ENCODE peak calls at places on chromosomes 11 and 22, in eight cellular contexts. C is Calu3, F is fibroblast of lung, G is HFFc6, J is GM06990, A is dorsolateral prefrontal cortex, X is pancreas, S is PC-3. M is an unnamed sample.

GRCh38 chr11:69402251-69402892 is 79.1 kb upstream of the LINC01488 start:
- DNase-seq in C (no peak), F (no peak), G (no peak), J (no peak), A (no peak), X (no peak), S (no peak), M (no peak)

GRCh38 chr11:47104337-47104950 is 72.2 kb downstream of the ARFGAP2 start:
- DNase-seq in C (no peak), F (peak; percentile 24), G (peak; percentile 19), J (no peak), A (no peak), X (no peak), S (no peak), M (no peak)

GRCh38 chr11:60985991-60986915 is 14.8 kb downstream of the CD6 start:
- DNase-seq in C (peak; percentile 69), F (peak; percentile 10), G (peak; percentile 40), J (no peak), A (peak; percentile 32), X (no peak), S (peak; percentile 87), M (no peak)

GRCh38 chr22:47167056-47167455 is 404.6 kb downstream of the TBC1D22A start:
- DNase-seq in C (no peak), F (no peak), G (no peak), J (no peak), A (no peak), X (no peak), S (no peak), M (no peak)

GRCh38 chr11:114197799-114198500 is 98.2 kb upstream of the NNMT start:
- DNase-seq in C (peak; percentile 47), F (peak; percentile 100), G (peak; percentile 38), J (no peak), A (no peak), X (peak; percentile 79), S (peak; percentile 60), M (no peak)

GRCh38 chr11:110710520-110711381 is 1.5 kb downstream of the ARHGAP20 start:
- DNase-seq in C (no peak), F (peak; percentile 43), G (no peak), J (peak; percentile 1), A (peak; percentile 38), X (peak; percentile 72), S (no peak), M (peak; percentile 25)

GRCh38 chr11:116329354-116330090 is 443.3 kb downstream of the BUD13 start:
- DNase-seq in C (no peak), F (no peak), G (no peak), J (no peak), A (no peak), X (no peak), S (no peak), M (no peak)

GRCh38 chr11:125464671-125465070 is 31.4 kb downstream of the FEZ1 start:
- DNase-seq in C (no peak), F (no peak), G (no peak), J (no peak), A (no peak), X (no peak), S (no peak), M (no peak)

GRCh38 chr22:17921871-17922821 is 102.2 kb downstream of the MICAL3 start:
- DNase-seq in C (no peak), F (no peak), G (no peak), J (no peak), A (no peak), X (no peak), S (no peak), M (no peak)

GRCh38 chr11:118662401-118663271 is 16.8 kb downstream of the TREH start:
- DNase-seq in C (no peak), F (no peak), G (no peak), J (no peak), A (no peak), X (peak; percentile 50), S (no peak), M (no peak)

GRCh38 chr11:69877235-69877634 is 58.0 kb upstream of the FGF3 start:
- DNase-seq in C (no peak), F (no peak), G (no peak), J (no peak), A (no peak), X (no peak), S (no peak), M (no peak)

GRCh38 chr11:60563553-60564235 is 48.5 kb downstream of the MS4A13 start:
- DNase-seq in C (no peak), F (no peak), G (no peak), J (peak; percentile 21), A (no peak), X (no peak), S (no peak), M (peak; percentile 4)

GRCh38 chr11:131546218-131546895 is 175.9 kb downstream of the NTM start:
- DNase-seq in C (no peak), F (no peak), G (no peak), J (no peak), A (no peak), X (no peak), S (no peak), M (no peak)

GRCh38 chr11:131549099-131549498 is 178.7 kb downstream of the NTM start:
- DNase-seq in C (no peak), F (no peak), G (no peak), J (no peak), A (no peak), X (no peak), S (no peak), M (no peak)

GRCh38 chr11:131544591-131544990 is 174.2 kb downstream of the NTM start:
- DNase-seq in C (no peak), F (no peak), G (no peak), J (no peak), A (no peak), X (no peak), S (no peak), M (no peak)
- TF ChIP-seq CTCF in C (no peak), F (no peak), G (no peak), J (no peak), A (peak; percentile 63), X (no peak), S (no peak), M (no peak)

DNA sequence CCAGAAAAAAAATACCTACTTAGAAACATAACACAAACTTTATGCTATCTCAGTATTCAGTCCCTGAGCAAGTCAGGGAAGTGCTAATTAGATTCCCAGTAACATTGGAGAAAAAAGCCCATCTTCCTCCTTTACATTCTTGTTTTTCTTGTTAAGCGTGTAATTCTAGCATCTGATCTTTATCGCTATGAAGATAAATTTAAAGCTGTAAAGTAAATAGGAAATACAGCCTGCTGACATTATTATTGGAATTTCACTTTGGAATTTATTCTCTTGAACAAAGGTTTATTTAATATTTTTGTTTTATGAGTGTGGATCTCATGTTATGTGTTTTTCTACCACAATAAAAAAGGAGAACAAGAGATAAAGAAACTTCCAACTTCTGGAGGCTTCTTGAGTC is 13.9 kb downstream of the ALKBH3 start:
- DNase-seq in C (no peak), F (no peak), G (no peak), J (no peak), A (no peak), X (no peak), S (peak; percentile 46), M (no peak)
- TF ChIP-seq CTCF in C (no peak), F (no peak), G (no peak), J (no peak), A (no peak), X (no peak), S (no peak), M (no peak)

GRCh38 chr11:27497284-27497866 is 9.2 kb downstream of the LIN7C start:
- DNase-seq in C (no peak), F (peak; percentile 45), G (peak; percentile 19), J (no peak), A (no peak), X (no peak), S (peak; percentile 62), M (peak; percentile 30)
- TF ChIP-seq CTCF in C (peak; percentile 25), F (peak; percentile 43), G (peak; percentile 77), J (peak; percentile 48), A (peak; percentile 77), X (peak; percentile 27), S (peak; percentile 65), M (peak; percentile 25)

GRCh38 chr11:1549355-1550330 is 22.4 kb downstream of the DUSP8 start:
- DNase-seq in C (no peak), F (no peak), G (no peak), J (no peak), A (peak; percentile 63), X (peak; percentile 69), S (no peak), M (no peak)
- TF ChIP-seq CTCF in C (no peak), F (no peak), G (peak; percentile 33), J (peak; percentile 3), A (peak; percentile 65), X (no peak), S (no peak), M (no peak)

DNA sequence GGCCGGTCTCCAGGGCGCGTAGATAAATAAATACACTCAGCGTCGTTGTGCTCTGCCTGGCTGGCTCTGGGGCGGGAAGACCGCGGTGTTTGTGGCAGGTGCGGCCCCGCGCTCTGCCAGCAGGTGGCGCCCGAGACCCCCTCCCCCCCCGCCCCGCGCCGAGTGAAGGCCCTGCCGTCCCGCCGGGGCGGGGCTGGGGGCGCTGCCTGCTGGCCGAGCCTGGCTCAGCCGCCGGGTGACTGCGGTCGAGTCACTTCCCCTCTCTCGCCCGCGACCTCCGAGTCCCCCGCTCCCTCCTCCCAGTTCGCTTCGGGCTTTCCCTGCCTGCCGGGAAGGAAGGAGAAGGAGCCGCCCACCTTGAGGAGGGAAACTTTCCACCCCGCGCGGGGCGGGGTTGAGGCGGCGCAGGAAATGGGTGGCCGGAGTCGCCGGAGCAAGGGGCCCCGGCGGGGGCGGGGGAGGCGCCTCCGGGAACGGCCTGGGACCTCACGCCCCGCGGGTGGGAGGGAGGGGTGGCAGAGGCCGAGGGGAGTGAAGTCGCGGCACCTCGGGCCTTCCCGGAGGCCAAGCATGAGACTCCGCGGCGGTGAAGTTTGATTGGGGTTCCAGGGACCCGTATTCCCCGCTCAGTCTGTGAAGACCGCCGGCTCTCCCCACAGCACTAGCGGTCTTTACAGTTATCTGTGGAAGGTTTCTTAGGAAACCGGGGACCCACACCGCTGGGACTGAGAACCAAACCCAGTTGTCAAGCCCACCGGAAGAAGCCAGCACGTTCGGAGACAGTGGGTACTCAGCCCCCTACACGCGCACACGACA is 1.5 kb upstream of the EHBP1L1 start:
- DNase-seq in C (peak; percentile 97), F (peak; percentile 95), G (peak; percentile 95), J (peak; percentile 96), A (no peak), X (peak; percentile 93), S (peak; percentile 98), M (peak; percentile 95)
- TF ChIP-seq CTCF in C (peak; percentile 97), F (peak; percentile 58), G (peak; percentile 100), J (peak; percentile 77), A (peak; percentile 88), X (peak; percentile 99), S (peak; percentile 84), M (peak; percentile 82)

DNA sequence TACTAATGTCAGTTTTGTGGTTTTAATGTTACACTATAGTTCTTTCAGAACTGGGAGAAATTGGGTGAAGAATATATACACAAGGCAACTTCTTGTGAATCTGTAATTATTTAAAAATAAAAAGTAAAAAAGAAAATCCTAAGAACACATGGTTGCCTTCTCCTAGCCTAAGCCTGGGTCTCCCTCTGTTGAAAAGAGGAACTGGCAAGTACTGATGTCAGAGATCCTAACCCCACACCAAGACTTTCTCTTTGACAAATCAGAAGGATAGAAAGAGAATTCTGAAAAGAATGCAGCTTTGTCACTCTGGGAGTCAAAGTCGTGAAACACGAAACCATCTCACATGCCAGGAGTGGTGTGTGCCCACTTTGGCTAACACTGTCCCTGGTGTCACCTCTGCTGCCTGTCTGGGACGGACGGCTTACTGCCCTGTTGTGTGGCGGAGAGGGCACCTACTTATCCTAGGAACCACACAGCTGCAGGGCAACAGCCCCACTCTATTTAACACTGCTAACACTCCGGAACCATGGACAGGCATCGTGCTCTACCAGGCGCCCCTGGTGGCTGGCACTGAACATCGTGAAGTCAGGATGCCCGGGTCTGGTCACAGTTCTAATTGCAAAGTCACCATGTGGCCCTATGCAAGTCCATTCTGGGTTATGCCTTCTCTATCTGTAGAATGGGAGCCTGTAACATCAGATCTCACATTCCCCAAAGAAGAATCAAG is 108.8 kb upstream of the CD82 start:
- DNase-seq in C (peak; percentile 37), F (no peak), G (peak; percentile 2), J (no peak), A (no peak), X (no peak), S (peak; percentile 24), M (no peak)
- TF ChIP-seq CTCF in C (no peak), F (peak; percentile 27), G (peak; percentile 69), J (peak; percentile 43), A (peak; percentile 26), X (no peak), S (peak; percentile 63), M (peak; percentile 5)

M was measured in GM13976.